ENCODE peak calls at places on chromosomes 12 and 14, in nine cellular contexts. B is A549, I is upper lobe of left lung, U is body of pancreas, N is tibial nerve, A is stomach, X is ovary, H is prostate gland, J is uterus. K is an unnamed sample.

GRCh38 chr12:43480591-43480990 is 71.4 kb downstream of the ADAMTS20 start:
- DNase-seq in B (no peak), I (no peak), U (no peak), N (no peak), A (no peak), X (no peak), H (no peak), J (no peak), K (no peak)

GRCh38 chr14:37090026-37090425 is 82.4 kb downstream of the SLC25A21 start:
- DNase-seq in B (no peak), I (no peak), U (no peak), N (no peak), A (no peak), X (no peak), H (no peak), J (no peak), K (no peak)

GRCh38 chr14:93970967-93971634 is 5.3 kb downstream of the ASB2 start:
- DNase-seq in B (no peak), I (no peak), U (no peak), N (no peak), A (peak), X (no peak), H (no peak), J (no peak), K (no peak)

GRCh38 chr12:106924458-106924857 is 31.2 kb upstream of the TMEM263 start:
- DNase-seq in B (no peak), I (no peak), U (no peak), N (no peak), A (no peak), X (no peak), H (no peak), J (no peak), K (no peak)

GRCh38 chr14:29643415-29644206 is 284.0 kb downstream of the PRKD1 start:
- DNase-seq in B (no peak), I (no peak), U (no peak), N (no peak), A (no peak), X (no peak), H (no peak), J (no peak), K (no peak)

GRCh38 chr12:23614280-23614679 is 335.2 kb downstream of the SOX5 start:
- DNase-seq in B (no peak), I (no peak), U (no peak), N (no peak), A (no peak), X (no peak), H (no peak), J (no peak), K (no peak)

GRCh38 chr14:65333926-65334687 is 78.4 kb upstream of the FUT8 start:
- DNase-seq in B (no peak), I (no peak), U (peak), N (peak), A (no peak), X (no peak), H (no peak), J (peak), K (no peak)

GRCh38 chr14:74825008-74825407 is 50.9 kb downstream of the PROX2 start:
- DNase-seq in B (no peak), I (no peak), U (no peak), N (no peak), A (no peak), X (no peak), H (no peak), J (no peak), K (no peak)

GRCh38 chr12:52321433-52321832 is 235 bp upstream of the KRT83 start:
- DNase-seq in B (no peak), I (no peak), U (no peak), N (no peak), A (no peak), X (no peak), H (peak), J (no peak), K (no peak)

GRCh38 chr14:25833341-25834121 is 764.3 kb downstream of the NOVA1 start:
- DNase-seq in B (no peak), I (no peak), U (peak), N (no peak), A (peak), X (no peak), H (peak), J (peak), K (no peak)

GRCh38 chr12:120514002-120514401 is 15.0 kb downstream of the COQ5 start:
- DNase-seq in B (no peak), I (no peak), U (no peak), N (no peak), A (no peak), X (no peak), H (no peak), J (no peak), K (no peak)

GRCh38 chr12:126926023-126926600 is 1340.9 kb upstream of the TMEM132C start:
- DNase-seq in B (no peak), I (no peak), U (no peak), N (no peak), A (no peak), X (no peak), H (no peak), J (no peak), K (no peak)

GRCh38 chr12:2963760-2964292 is 4.6 kb downstream of the TEAD4 start:
- DNase-seq in B (no peak), I (peak), U (no peak), N (no peak), A (no peak), X (no peak), H (no peak), J (no peak), K (no peak)

GRCh38 chr12:34389378-34390170 is 367.3 kb downstream of the ALG10 start:
- DNase-seq in B (no peak), I (no peak), U (no peak), N (no peak), A (no peak), X (no peak), H (no peak), J (no peak), K (no peak)

GRCh38 chr14:58479975-58480374 is 52.5 kb downstream of the KIAA0586 start:
- DNase-seq in B (no peak), I (no peak), U (no peak), N (no peak), A (no peak), X (no peak), H (no peak), J (no peak), K (no peak)

GRCh38 chr12:68638721-68639395 is 28.2 kb downstream of the RAP1B start:
- DNase-seq in B (no peak), I (no peak), U (no peak), N (no peak), A (no peak), X (no peak), H (no peak), J (no peak), K (no peak)

GRCh38 chr12:23115984-23116383 is 491.0 kb downstream of the ETNK1 start:
- DNase-seq in B (no peak), I (no peak), U (no peak), N (no peak), A (no peak), X (no peak), H (no peak), J (no peak), K (no peak)

GRCh38 chr12:3596703-3597472 is 105.9 kb downstream of the PRMT8 start:
- DNase-seq in B (no peak), I (no peak), U (no peak), N (no peak), A (no peak), X (no peak), H (no peak), J (no peak), K (no peak)

GRCh38 chr12:124695861-124696260 is 128.4 kb upstream of the NCOR2 start:
- DNase-seq in B (no peak), I (no peak), U (no peak), N (no peak), A (no peak), X (no peak), H (no peak), J (no peak), K (no peak)

GRCh38 chr12:132480620-132481132 is 9.3 kb upstream of the FBRSL1 start:
- DNase-seq in B (no peak), I (no peak), U (no peak), N (no peak), A (no peak), X (no peak), H (no peak), J (no peak), K (no peak)

GRCh38 chr12:75995691-75996090 is 35.9 kb downstream of the PHLDA1 start:
- DNase-seq in B (no peak), I (no peak), U (no peak), N (no peak), A (no peak), X (no peak), H (no peak), J (no peak), K (no peak)

GRCh38 chr12:92156139-92156538 is 10.5 kb upstream of the BTG1 start:
- DNase-seq in B (no peak), I (no peak), U (no peak), N (no peak), A (no peak), X (no peak), H (no peak), J (no peak), K (no peak)

GRCh38 chr14:68377459-68377858 is 415.4 kb downstream of the ZFP36L1 start:
- DNase-seq in B (no peak), I (peak), U (no peak), N (peak), A (no peak), X (no peak), H (no peak), J (peak), K (no peak)

GRCh38 chr12:28327722-28328121 is 137.5 kb downstream of the CCDC91 start:
- DNase-seq in B (no peak), I (no peak), U (no peak), N (no peak), A (no peak), X (no peak), H (no peak), J (no peak), K (no peak)

GRCh38 chr12:66014818-66015217 is 115.7 kb downstream of the LLPH start:
- DNase-seq in B (no peak), I (no peak), U (no peak), N (no peak), A (no peak), X (no peak), H (no peak), J (no peak), K (no peak)

GRCh38 chr12:19298837-19299605 is 140.3 kb upstream of the AEBP2 start:
- DNase-seq in B (no peak), I (no peak), U (no peak), N (no peak), A (no peak), X (no peak), H (no peak), J (no peak), K (no peak)

GRCh38 chr14:35438910-35439713 is 34.6 kb upstream of the NFKBIA start:
- DNase-seq in B (no peak), I (no peak), U (no peak), N (no peak), A (no peak), X (no peak), H (no peak), J (no peak), K (no peak)

GRCh38 chr14:60931206-60931605 is 49.7 kb downstream of the TRMT5 start:
- DNase-seq in B (no peak), I (no peak), U (no peak), N (no peak), A (no peak), X (no peak), H (no peak), J (no peak), K (no peak)

GRCh38 chr12:69468237-69469026 is 1.8 kb upstream of the FRS2 start:
- DNase-seq in B (no peak), I (no peak), U (no peak), N (no peak), A (no peak), X (no peak), H (no peak), J (no peak), K (no peak)

GRCh38 chr14:99318091-99318958 is 46.3 kb upstream of the BCL11B start:
- DNase-seq in B (no peak), I (no peak), U (no peak), N (no peak), A (no peak), X (no peak), H (no peak), J (no peak), K (no peak)

GRCh38 chr14:74618078-74618952 is 6.3 kb upstream of the LTBP2 start:
- DNase-seq in B (peak), I (peak), U (peak), N (no peak), A (peak), X (no peak), H (no peak), J (no peak), K (peak)

GRCh38 chr12:114662512-114663177 is 21.3 kb downstream of the TBX3 start:
- DNase-seq in B (peak), I (peak), U (peak), N (peak), A (peak), X (peak), H (peak), J (peak), K (peak)
- TF ChIP-seq POLR2A in B (no peak), I (no peak), U (no peak), N (no peak), A (no peak), X (no peak), H (no peak), J (no peak), K (no peak)

DNA sequence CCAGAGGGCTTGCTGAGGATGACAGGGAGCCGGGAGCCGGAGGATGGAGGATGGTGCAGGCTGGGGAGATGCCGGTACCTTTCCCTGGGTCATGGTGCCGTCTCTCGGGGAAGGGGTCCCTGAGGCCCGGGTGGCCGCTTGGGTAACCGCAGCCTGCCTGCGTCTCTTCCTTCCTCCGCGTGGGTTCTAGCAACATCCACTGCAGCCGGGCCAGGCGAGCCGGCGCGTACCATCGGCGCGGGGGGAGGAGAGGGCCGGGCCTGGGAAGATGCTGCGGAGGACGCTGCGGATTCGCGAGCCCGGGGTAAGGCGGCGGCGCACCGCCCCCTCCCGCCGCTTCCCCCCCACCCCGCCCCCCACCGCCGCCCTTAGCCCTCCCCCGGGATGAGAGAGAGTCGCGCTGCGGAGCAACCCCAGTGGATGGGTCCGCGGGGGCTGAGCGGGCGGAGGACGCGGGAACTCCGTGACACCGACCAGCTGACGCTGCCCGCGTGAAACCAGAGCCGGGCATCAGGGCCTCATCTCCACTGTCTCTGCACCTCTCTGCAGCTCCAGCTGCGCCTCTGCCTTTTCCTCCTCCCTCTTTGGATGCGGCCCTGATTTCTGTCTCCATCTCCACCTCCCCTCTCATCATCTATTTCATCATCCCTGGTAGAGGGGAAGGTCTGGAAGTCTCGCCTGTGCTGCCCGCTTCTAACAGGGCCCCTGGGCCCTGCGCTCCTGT is at the start of gene FAIM2:
- DNase-seq in B (no peak), I (no peak), U (peak), N (no peak), A (no peak), X (peak), H (no peak), J (peak), K (no peak)
- TF ChIP-seq POLR2A in B (no peak), I (no peak), U (no peak), N (no peak), A (no peak), X (no peak), H (no peak), J (no peak), K (no peak)

DNA sequence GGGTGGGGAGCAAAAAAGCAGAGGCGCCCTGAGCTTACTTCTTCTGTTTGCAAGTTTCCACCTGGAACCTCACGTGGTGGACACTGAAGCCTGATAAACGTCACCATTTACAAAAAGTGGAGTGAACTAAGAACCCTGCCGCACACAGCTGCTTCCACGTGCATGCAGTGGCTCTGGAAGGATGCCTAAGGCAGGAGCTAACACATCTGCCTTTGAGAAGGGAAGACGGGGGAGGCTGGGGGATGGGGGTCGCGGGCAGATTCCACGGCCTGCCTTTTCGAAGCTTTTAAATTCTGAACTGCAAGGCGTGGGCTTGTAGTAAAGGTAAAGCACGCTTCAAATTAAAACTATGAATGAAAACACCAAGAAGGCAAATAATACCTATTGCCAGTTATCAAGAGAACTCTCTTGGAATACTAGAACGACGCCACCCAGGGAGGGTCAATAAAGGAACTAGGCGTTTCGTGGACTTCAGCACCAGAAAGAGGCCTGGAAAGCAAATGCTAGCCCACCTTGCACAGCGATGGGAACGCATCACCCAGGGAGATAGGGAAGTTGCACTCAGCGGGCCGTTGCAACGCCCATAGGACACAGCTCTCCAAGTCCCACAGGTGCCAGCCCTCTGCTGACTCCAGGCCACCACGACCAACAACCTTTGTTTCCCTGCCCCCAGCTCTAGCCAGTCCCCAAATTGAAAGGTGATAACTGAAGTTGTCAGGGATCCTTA is 61.8 kb downstream of the TESC start:
- DNase-seq in B (no peak), I (no peak), U (peak), N (no peak), A (no peak), X (no peak), H (no peak), J (no peak), K (no peak)
- TF ChIP-seq POLR2A in B (no peak), I (no peak), U (no peak), N (no peak), A (no peak), X (no peak), H (no peak), J (no peak), K (no peak)

DNA sequence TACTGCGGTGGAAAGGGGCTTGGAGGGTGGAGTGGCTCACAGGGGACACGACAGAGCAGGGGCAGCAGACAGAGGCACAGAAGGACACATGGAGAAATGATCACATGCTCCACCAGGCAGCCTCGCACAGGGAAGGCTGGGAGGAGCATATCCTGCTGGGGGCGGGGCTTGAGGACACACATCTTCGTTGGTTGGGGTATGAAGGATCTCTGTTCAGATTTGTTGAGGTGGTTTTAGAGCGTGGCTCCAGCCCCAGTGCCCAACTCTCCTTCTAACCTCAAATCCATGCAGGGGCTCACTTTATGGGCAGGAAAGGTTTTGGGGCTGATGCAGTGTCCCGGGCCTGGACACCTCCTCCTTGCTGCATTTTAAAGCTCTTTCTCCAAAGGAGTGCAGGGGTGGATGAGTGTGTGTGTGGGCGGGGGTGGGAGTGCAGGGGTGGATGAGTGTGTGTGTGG is 741 bp upstream of the P3H3 start:
- DNase-seq in B (peak), I (peak), U (peak), N (peak), A (peak), X (peak), H (peak), J (peak), K (peak)
- TF ChIP-seq POLR2A in B (peak), I (no peak), U (no peak), N (no peak), A (no peak), X (peak), H (no peak), J (peak), K (no peak)